ENCODE peak calls at places on chromosomes 12 and 14, in four cellular contexts. D, S, E and K are unnamed samples.

GRCh38 chr14:99270491-99271287 is 1.3 kb downstream of the BCL11B start:
- DNase-seq in D (no peak), S (no peak), E (no peak), K (peak; percentile 48)

GRCh38 chr14:75301666-75302325 is 23.2 kb downstream of the FOS start:
- DNase-seq in D (peak; percentile 70), S (no peak), E (no peak), K (peak; percentile 81)

GRCh38 chr12:32047846-32048245 is 58.8 kb upstream of the BICD1 start:
- DNase-seq in D (no peak), S (no peak), E (no peak), K (peak; percentile 44)

GRCh38 chr12:116864371-116865160 is 16.7 kb downstream of the HRK start:
- DNase-seq in D (peak; percentile 70), S (no peak), E (peak; percentile 42), K (no peak)

GRCh38 chr12:105212431-105212830 is 23.5 kb downstream of the APPL2 start:
- DNase-seq in D (peak; percentile 84), S (no peak), E (no peak), K (no peak)

GRCh38 chr14:35046048-35046750 is at the start of gene FAM177A1:
- DNase-seq in D (peak; percentile 87), S (peak; percentile 97), E (peak; percentile 80), K (peak; percentile 100)

GRCh38 chr14:51382506-51382905 is 142.5 kb downstream of the TMX1 start:
- DNase-seq in D (no peak), S (no peak), E (no peak), K (no peak)

GRCh38 chr12:84793558-84794367 is 118.8 kb downstream of the SLC6A15 start:
- DNase-seq in D (peak; percentile 44), S (no peak), E (no peak), K (no peak)

GRCh38 chr12:24913130-24913529 is 35.8 kb downstream of the BCAT1 start:
- DNase-seq in D (no peak), S (no peak), E (no peak), K (no peak)

GRCh38 chr12:67593041-67593870 is 55.3 kb upstream of the DYRK2 start:
- DNase-seq in D (peak; percentile 54), S (no peak), E (no peak), K (no peak)

GRCh38 chr12:11877869-11878780 is 192.6 kb upstream of the BCL2L14 start:
- DNase-seq in D (peak; percentile 73), S (no peak), E (peak; percentile 46), K (no peak)

GRCh38 chr12:50065726-50066310 is 8.4 kb downstream of the ASIC1 start:
- DNase-seq in D (no peak), S (no peak), E (no peak), K (no peak)

GRCh38 chr14:32779845-32780244 is 158.8 kb upstream of the NPAS3 start:
- DNase-seq in D (peak; percentile 35), S (no peak), E (no peak), K (no peak)

GRCh38 chr14:99425272-99425681 is 55.4 kb downstream of the SETD3 start:
- DNase-seq in D (no peak), S (peak; percentile 51), E (no peak), K (no peak)

GRCh38 chr12:79275631-79276030 is 411.1 kb downstream of the SYT1 start:
- DNase-seq in D (no peak), S (no peak), E (no peak), K (no peak)

GRCh38 chr12:76194724-76195123 is 110.2 kb upstream of the NAP1L1 start:
- DNase-seq in D (no peak), S (no peak), E (no peak), K (no peak)

GRCh38 chr12:81284137-81284536 is 206.3 kb downstream of the ACSS3 start:
- DNase-seq in D (peak; percentile 11), S (no peak), E (no peak), K (no peak)

GRCh38 chr14:76929927-76930326 is 98.6 kb downstream of the IRF2BPL start:
- DNase-seq in D (no peak), S (no peak), E (no peak), K (peak; percentile 76)

GRCh38 chr14:79822034-79822433 is 389.3 kb downstream of the DIO2 start:
- DNase-seq in D (no peak), S (no peak), E (no peak), K (no peak)

GRCh38 chr12:30826276-30826675 is 71.5 kb upstream of the CAPRIN2 start:
- DNase-seq in D (no peak), S (no peak), E (no peak), K (no peak)

GRCh38 chr12:31005256-31005943 is 68.3 kb upstream of the DDX11 start:
- DNase-seq in D (no peak), S (no peak), E (no peak), K (no peak)

GRCh38 chr14:73239463-73240241 is 2.3 kb downstream of the PAPLN start:
- DNase-seq in D (peak; percentile 68), S (no peak), E (no peak), K (no peak)

GRCh38 chr14:65277027-65277426 is 135.5 kb upstream of the FUT8 start:
- DNase-seq in D (peak; percentile 45), S (no peak), E (no peak), K (no peak)

GRCh38 chr12:104816845-104817503 is 141.1 kb downstream of the SLC41A2 start:
- DNase-seq in D (peak; percentile 36), S (no peak), E (no peak), K (no peak)

GRCh38 chr12:1607940-1608782 is 13.8 kb upstream of the FBXL14 start:
- DNase-seq in D (peak; percentile 28), S (peak; percentile 61), E (no peak), K (no peak)

GRCh38 chr14:68649461-68650189 is 143.2 kb downstream of the ZFP36L1 start:
- DNase-seq in D (peak; percentile 92), S (no peak), E (no peak), K (no peak)

GRCh38 chr12:93882763-93883162 is 205.6 kb downstream of the CRADD start:
- DNase-seq in D (no peak), S (no peak), E (no peak), K (no peak)

GRCh38 chr12:82996168-82996812 is 309.6 kb downstream of the TMTC2 start:
- DNase-seq in D (no peak), S (no peak), E (no peak), K (no peak)

GRCh38 chr12:92568631-92569128 is 134.1 kb upstream of the PLEKHG7 start:
- DNase-seq in D (no peak), S (no peak), E (no peak), K (no peak)

GRCh38 chr12:92573104-92573503 is 129.7 kb upstream of the PLEKHG7 start:
- DNase-seq in D (no peak), S (no peak), E (no peak), K (no peak)

GRCh38 chr12:92571169-92571568 is 131.6 kb upstream of the PLEKHG7 start:
- DNase-seq in D (no peak), S (no peak), E (no peak), K (no peak)

GRCh38 chr12:92571844-92572543 is 130.8 kb upstream of the PLEKHG7 start:
- DNase-seq in D (peak; percentile 23), S (no peak), E (no peak), K (no peak)

GRCh38 chr12:92570056-92570753 is 132.6 kb upstream of the PLEKHG7 start:
- DNase-seq in D (peak; percentile 89), S (peak; percentile 85), E (peak; percentile 77), K (peak; percentile 66)
- TF ChIP-seq CTCF in D (peak; percentile 73), S (peak; percentile 100), E (peak; percentile 79), K (peak; percentile 97)

GRCh38 chr12:52141306-52141705 is 50.5 kb downstream of the KRT80 start:
- DNase-seq in D (no peak), S (peak; percentile 25), E (no peak), K (no peak)
- TF ChIP-seq CTCF in D (no peak), S (peak; percentile 19), E (no peak), K (no peak)

GRCh38 chr14:106377432-106377831 is 851.0 kb downstream of the TMEM121 start:
- DNase-seq in D (no peak), S (no peak), E (no peak), K (no peak)

GRCh38 chr14:106378191-106378590 is 851.8 kb downstream of the TMEM121 start:
- DNase-seq in D (no peak), S (peak; percentile 36), E (no peak), K (peak; percentile 70)

GRCh38 chr14:106372870-106373657 is 846.7 kb downstream of the TMEM121 start:
- DNase-seq in D (no peak), S (peak; percentile 86), E (no peak), K (peak; percentile 93)
- TF ChIP-seq CTCF in D (peak; percentile 6), S (peak; percentile 77), E (no peak), K (peak; percentile 87)

DNA sequence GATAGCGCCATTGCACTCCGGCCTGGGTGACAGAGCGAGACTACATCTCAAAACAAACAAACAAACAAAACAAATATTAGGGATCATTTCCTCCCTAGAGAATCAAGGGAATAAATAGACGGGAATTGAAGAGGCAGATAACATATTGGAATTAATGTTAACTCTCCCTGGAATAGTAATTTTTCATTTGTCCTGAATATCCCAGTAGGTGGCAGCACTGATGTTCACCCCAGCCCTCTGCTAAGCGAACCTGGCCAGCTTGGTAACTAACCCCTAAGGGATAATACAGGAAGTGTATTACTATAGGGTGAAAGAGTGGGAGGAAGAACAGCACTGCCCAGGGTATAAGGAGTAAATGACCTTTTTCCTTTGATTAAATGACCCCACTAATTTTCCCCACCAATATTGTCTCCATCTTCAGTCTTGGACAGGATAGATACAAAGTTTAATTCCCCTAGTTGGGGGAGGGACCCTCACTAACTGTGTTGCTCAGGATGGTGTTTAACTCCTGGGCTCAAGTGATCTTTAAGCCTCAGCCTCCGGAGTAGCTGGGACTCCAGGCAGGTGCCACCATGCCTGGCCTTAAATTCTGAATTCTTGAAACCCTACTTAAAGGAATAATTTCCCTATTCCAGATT is 40.5 kb downstream of the SLC2A14 start:
- DNase-seq in D (peak; percentile 72), S (peak; percentile 66), E (peak; percentile 27), K (peak; percentile 38)
- TF ChIP-seq CTCF in D (peak; percentile 67), S (peak; percentile 80), E (peak; percentile 68), K (peak; percentile 73)

GRCh38 chr14:78566859-78567172 is 396.6 kb downstream of the NRXN3 start:
- DNase-seq in D (no peak), S (no peak), E (no peak), K (no peak)
- TF ChIP-seq CTCF in D (no peak), S (peak; percentile 43), E (no peak), K (peak; percentile 2)

GRCh38 chr12:129304532-129304931 is 451.3 kb downstream of the GLT1D1 start:
- DNase-seq in D (no peak), S (no peak), E (no peak), K (no peak)
- TF ChIP-seq CTCF in D (no peak), S (no peak), E (no peak), K (no peak)